ENCODE peak calls at places on chromosome 12, in seven cellular contexts. One of them, this sample, is unnamed.

GRCh38 chr12:41497362-41497761 is 309.2 kb downstream of the PDZRN4 start:
- DNase-seq in SK-N-SH: no peak
- DNase-seq in HepG2: no peak
- DNase-seq in GM12891: no peak
- DNase-seq in K562: no peak
- DNase-seq in H1: no peak
- DNase-seq in GM12878: no peak
- DNase-seq in this sample: no peak

GRCh38 chr12:113474635-113475436 is 3.2 kb upstream of the LHX5 start:
- DNase-seq in SK-N-SH: peak
- DNase-seq in HepG2: no peak
- DNase-seq in GM12891: no peak
- DNase-seq in K562: no peak
- DNase-seq in H1: no peak
- DNase-seq in GM12878: no peak
- DNase-seq in this sample: no peak

GRCh38 chr12:53180931-53181645 is 363 bp upstream of the CSAD start:
- DNase-seq in SK-N-SH: peak
- DNase-seq in HepG2: peak
- DNase-seq in GM12891: peak
- DNase-seq in K562: peak
- DNase-seq in H1: peak
- DNase-seq in GM12878: no peak
- DNase-seq in this sample: peak

GRCh38 chr12:131688845-131689154 is 22.1 kb upstream of the SFSWAP start:
- DNase-seq in SK-N-SH: no peak
- DNase-seq in HepG2: no peak
- DNase-seq in GM12891: no peak
- DNase-seq in K562: no peak
- DNase-seq in H1: no peak
- DNase-seq in GM12878: no peak
- DNase-seq in this sample: no peak

GRCh38 chr12:95736631-95737030 is 53.9 kb downstream of the NTN4 start:
- DNase-seq in SK-N-SH: no peak
- DNase-seq in HepG2: no peak
- DNase-seq in GM12891: no peak
- DNase-seq in K562: no peak
- DNase-seq in H1: no peak
- DNase-seq in GM12878: no peak
- DNase-seq in this sample: no peak

GRCh38 chr12:83046019-83046418 is 359.3 kb downstream of the TMTC2 start:
- DNase-seq in SK-N-SH: peak
- DNase-seq in HepG2: no peak
- DNase-seq in GM12891: no peak
- DNase-seq in K562: no peak
- DNase-seq in H1: no peak
- DNase-seq in GM12878: no peak
- DNase-seq in this sample: no peak

GRCh38 chr12:48420031-48420775 is 52.2 kb upstream of the ANP32D start:
- DNase-seq in SK-N-SH: no peak
- DNase-seq in HepG2: no peak
- DNase-seq in GM12891: no peak
- DNase-seq in K562: no peak
- DNase-seq in H1: no peak
- DNase-seq in GM12878: no peak
- DNase-seq in this sample: no peak

GRCh38 chr12:98418357-98419075 is 96.9 kb upstream of the TMPO start:
- DNase-seq in SK-N-SH: peak
- DNase-seq in HepG2: no peak
- DNase-seq in GM12891: no peak
- DNase-seq in K562: peak
- DNase-seq in H1: no peak
- DNase-seq in GM12878: no peak
- DNase-seq in this sample: no peak

GRCh38 chr12:131959641-131960589 is 10.2 kb downstream of the EP400 start:
- DNase-seq in SK-N-SH: peak
- DNase-seq in HepG2: no peak
- DNase-seq in GM12891: no peak
- DNase-seq in K562: no peak
- DNase-seq in H1: no peak
- DNase-seq in GM12878: no peak
- DNase-seq in this sample: no peak

GRCh38 chr12:17192721-17193120 is 586.8 kb upstream of the LMO3 start:
- DNase-seq in SK-N-SH: no peak
- DNase-seq in HepG2: no peak
- DNase-seq in GM12891: no peak
- DNase-seq in K562: no peak
- DNase-seq in H1: no peak
- DNase-seq in GM12878: no peak
- DNase-seq in this sample: no peak

GRCh38 chr12:118307069-118307954 is 65.4 kb downstream of the TAOK3 start:
- DNase-seq in SK-N-SH: no peak
- DNase-seq in HepG2: no peak
- DNase-seq in GM12891: no peak
- DNase-seq in K562: no peak
- DNase-seq in H1: no peak
- DNase-seq in GM12878: peak
- DNase-seq in this sample: no peak

GRCh38 chr12:2804390-2805145 is 7.9 kb upstream of the ITFG2 start:
- DNase-seq in SK-N-SH: no peak
- DNase-seq in HepG2: no peak
- DNase-seq in GM12891: no peak
- DNase-seq in K562: no peak
- DNase-seq in H1: no peak
- DNase-seq in GM12878: no peak
- DNase-seq in this sample: no peak

GRCh38 chr12:8045952-8046944 is 13.7 kb downstream of the FOXJ2 start:
- DNase-seq in SK-N-SH: peak
- DNase-seq in HepG2: peak
- DNase-seq in GM12891: peak
- DNase-seq in K562: peak
- DNase-seq in H1: peak
- DNase-seq in GM12878: no peak
- DNase-seq in this sample: peak

GRCh38 chr12:176321-177181 is 37.4 kb downstream of the SLC6A12 start:
- DNase-seq in SK-N-SH: peak
- DNase-seq in HepG2: peak
- DNase-seq in GM12891: no peak
- DNase-seq in K562: peak
- DNase-seq in H1: no peak
- DNase-seq in GM12878: no peak
- DNase-seq in this sample: no peak

GRCh38 chr12:47087088-47087688 is 7.4 kb upstream of the AMIGO2 start:
- DNase-seq in SK-N-SH: no peak
- DNase-seq in HepG2: no peak
- DNase-seq in GM12891: no peak
- DNase-seq in K562: no peak
- DNase-seq in H1: no peak
- DNase-seq in GM12878: no peak
- DNase-seq in this sample: no peak

GRCh38 chr12:131946757-131947156 is 3.0 kb upstream of the EP400 start:
- DNase-seq in SK-N-SH: no peak
- DNase-seq in HepG2: no peak
- DNase-seq in GM12891: no peak
- DNase-seq in K562: no peak
- DNase-seq in H1: no peak
- DNase-seq in GM12878: no peak
- DNase-seq in this sample: no peak

GRCh38 chr12:78062781-78063180 is 232.1 kb downstream of the NAV3 start:
- DNase-seq in SK-N-SH: no peak
- DNase-seq in HepG2: peak
- DNase-seq in GM12891: no peak
- DNase-seq in K562: no peak
- DNase-seq in H1: no peak
- DNase-seq in GM12878: no peak
- DNase-seq in this sample: no peak

GRCh38 chr12:77238368-77238767 is 173.0 kb upstream of the E2F7 start:
- DNase-seq in SK-N-SH: no peak
- DNase-seq in HepG2: no peak
- DNase-seq in GM12891: no peak
- DNase-seq in K562: no peak
- DNase-seq in H1: no peak
- DNase-seq in GM12878: no peak
- DNase-seq in this sample: no peak

GRCh38 chr12:88227871-88228270 is 85.8 kb downstream of the TMTC3 start:
- DNase-seq in SK-N-SH: no peak
- DNase-seq in HepG2: no peak
- DNase-seq in GM12891: no peak
- DNase-seq in K562: no peak
- DNase-seq in H1: no peak
- DNase-seq in GM12878: no peak
- DNase-seq in this sample: no peak
- TF ChIP-seq TAF1 in SK-N-SH: no peak
- TF ChIP-seq TAF1 in HepG2: no peak
- TF ChIP-seq TAF1 in GM12891: no peak
- TF ChIP-seq TAF1 in K562: no peak
- TF ChIP-seq TAF1 in H1: no peak
- TF ChIP-seq TAF1 in GM12878: no peak
- TF ChIP-seq TAF1 in this sample: no peak

DNA sequence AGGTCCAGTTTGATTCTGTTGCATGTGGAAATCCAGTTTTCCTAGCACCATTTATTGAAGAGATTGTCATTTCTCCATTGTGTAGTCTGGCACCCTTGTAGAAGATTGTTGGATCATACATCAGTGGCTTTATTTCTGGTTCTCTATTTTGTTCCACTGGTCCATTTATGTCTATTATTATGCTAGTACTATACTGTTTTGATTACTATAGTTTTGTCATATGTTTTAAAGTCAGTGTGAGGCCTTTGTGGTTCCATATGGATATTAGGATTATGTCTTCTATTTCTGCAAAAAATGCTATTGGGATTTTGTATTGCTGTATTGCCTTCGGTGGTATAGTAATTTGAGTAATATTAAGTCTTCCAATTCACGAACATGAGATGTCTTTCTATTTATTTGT is 51.4 kb downstream of the LEMD3 start:
- DNase-seq in SK-N-SH: no peak
- DNase-seq in HepG2: no peak
- DNase-seq in GM12891: no peak
- DNase-seq in K562: no peak
- DNase-seq in H1: no peak
- DNase-seq in GM12878: no peak
- DNase-seq in this sample: no peak
- TF ChIP-seq POLR2AphosphoS5 in SK-N-SH: no peak
- TF ChIP-seq POLR2AphosphoS5 in HepG2: no peak
- TF ChIP-seq POLR2AphosphoS5 in GM12891: no peak
- TF ChIP-seq POLR2AphosphoS5 in K562: no peak
- TF ChIP-seq POLR2AphosphoS5 in H1: no peak
- TF ChIP-seq POLR2AphosphoS5 in GM12878: no peak
- TF ChIP-seq POLR2AphosphoS5 in this sample: no peak

GRCh38 chr12:125386652-125387051 is 321.4 kb downstream of the AACS start:
- DNase-seq in SK-N-SH: no peak
- DNase-seq in HepG2: no peak
- DNase-seq in GM12891: no peak
- DNase-seq in K562: no peak
- DNase-seq in H1: no peak
- DNase-seq in GM12878: no peak
- DNase-seq in this sample: no peak

GRCh38 chr12:125382896-125383295 is 317.7 kb downstream of the AACS start:
- DNase-seq in SK-N-SH: no peak
- DNase-seq in HepG2: no peak
- DNase-seq in GM12891: no peak
- DNase-seq in K562: no peak
- DNase-seq in H1: no peak
- DNase-seq in GM12878: no peak
- DNase-seq in this sample: no peak

GRCh38 chr12:125389061-125389697 is 323.9 kb downstream of the AACS start:
- DNase-seq in SK-N-SH: no peak
- DNase-seq in HepG2: no peak
- DNase-seq in GM12891: no peak
- DNase-seq in K562: no peak
- DNase-seq in H1: no peak
- DNase-seq in GM12878: no peak
- DNase-seq in this sample: no peak

GRCh38 chr12:125381373-125381772 is 316.1 kb downstream of the AACS start:
- DNase-seq in SK-N-SH: no peak
- DNase-seq in HepG2: no peak
- DNase-seq in GM12891: no peak
- DNase-seq in K562: no peak
- DNase-seq in H1: no peak
- DNase-seq in GM12878: no peak
- DNase-seq in this sample: no peak

GRCh38 chr12:125387206-125387605 is 322.0 kb downstream of the AACS start:
- DNase-seq in SK-N-SH: no peak
- DNase-seq in HepG2: peak
- DNase-seq in GM12891: no peak
- DNase-seq in K562: no peak
- DNase-seq in H1: no peak
- DNase-seq in GM12878: no peak
- DNase-seq in this sample: no peak
- TF ChIP-seq TAF1 in SK-N-SH: no peak
- TF ChIP-seq TAF1 in HepG2: no peak
- TF ChIP-seq TAF1 in GM12891: no peak
- TF ChIP-seq TAF1 in K562: no peak
- TF ChIP-seq TAF1 in H1: no peak
- TF ChIP-seq TAF1 in GM12878: no peak
- TF ChIP-seq TAF1 in this sample: no peak

GRCh38 chr12:6638305-6638704 is 2.5 kb upstream of the LPAR5 start:
- DNase-seq in SK-N-SH: no peak
- DNase-seq in HepG2: no peak
- DNase-seq in GM12891: no peak
- DNase-seq in K562: peak
- DNase-seq in H1: no peak
- DNase-seq in GM12878: no peak
- DNase-seq in this sample: no peak

GRCh38 chr12:6640497-6640896 is 4.7 kb upstream of the LPAR5 start:
- DNase-seq in SK-N-SH: no peak
- DNase-seq in HepG2: no peak
- DNase-seq in GM12891: no peak
- DNase-seq in K562: no peak
- DNase-seq in H1: no peak
- DNase-seq in GM12878: no peak
- DNase-seq in this sample: no peak

GRCh38 chr12:6641131-6641530 is 5.4 kb upstream of the LPAR5 start:
- DNase-seq in SK-N-SH: peak
- DNase-seq in HepG2: no peak
- DNase-seq in GM12891: no peak
- DNase-seq in K562: no peak
- DNase-seq in H1: no peak
- DNase-seq in GM12878: no peak
- DNase-seq in this sample: no peak

GRCh38 chr12:6635856-6636521 is at the start of gene LPAR5:
- DNase-seq in SK-N-SH: peak
- DNase-seq in HepG2: no peak
- DNase-seq in GM12891: no peak
- DNase-seq in K562: peak
- DNase-seq in H1: no peak
- DNase-seq in GM12878: no peak
- DNase-seq in this sample: no peak

DNA sequence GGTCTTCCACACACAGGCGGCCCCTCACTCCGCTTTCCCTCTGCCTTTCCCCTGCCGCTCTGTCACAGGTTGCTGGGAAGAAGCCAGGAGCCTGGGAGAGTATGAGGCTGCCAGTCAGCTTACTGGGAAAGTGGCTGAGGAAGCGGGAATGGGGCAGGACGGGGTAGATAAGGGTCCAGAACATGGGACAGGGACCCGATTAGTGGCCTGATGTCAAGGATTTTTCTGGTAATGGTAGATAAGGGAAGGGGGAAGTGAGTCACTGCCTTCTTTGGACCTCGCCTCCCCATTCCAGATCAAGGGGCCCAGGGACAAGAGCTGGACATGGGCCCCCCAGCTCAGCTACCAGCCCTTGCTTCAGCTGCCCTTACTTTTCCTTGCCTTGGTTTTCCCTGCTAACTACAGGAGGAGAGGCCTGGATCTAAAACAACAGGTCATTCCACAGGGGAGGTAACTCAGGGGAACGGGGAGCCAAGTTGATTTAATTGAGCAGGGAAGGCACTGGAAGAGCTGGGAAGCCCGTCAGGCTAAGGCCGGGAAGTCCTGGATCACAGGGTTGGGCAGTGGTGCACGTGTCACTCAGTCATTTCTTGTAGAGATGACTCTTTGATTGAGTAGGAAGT is 3.5 kb upstream of the LPAR5 start:
- DNase-seq in SK-N-SH: peak
- DNase-seq in HepG2: no peak
- DNase-seq in GM12891: no peak
- DNase-seq in K562: peak
- DNase-seq in H1: no peak
- DNase-seq in GM12878: no peak
- DNase-seq in this sample: no peak
- TF ChIP-seq POLR2AphosphoS5 in SK-N-SH: no peak
- TF ChIP-seq POLR2AphosphoS5 in HepG2: no peak
- TF ChIP-seq POLR2AphosphoS5 in GM12891: no peak
- TF ChIP-seq POLR2AphosphoS5 in K562: peak
- TF ChIP-seq POLR2AphosphoS5 in H1: no peak
- TF ChIP-seq POLR2AphosphoS5 in GM12878: no peak
- TF ChIP-seq POLR2AphosphoS5 in this sample: no peak

This sample was measured in GM12892.